ENCODE peak calls at places on chromosomes 11 and 22, in four cellular contexts. S is HCEC 1CT, G is T follicular helper cell, B is NCI-H1092 treated with DMSO at 0.1 percent for 48 hours. R is an unnamed sample.

GRCh38 chr11:134034496-134035381 is 34.1 kb upstream of the JAM3 start:
- DNase-seq in B (peak; percentile 95), S (no peak), G (no peak), R (no peak)

GRCh38 chr11:32137263-32137662 is 46.4 kb downstream of the RCN1 start:
- DNase-seq in S (peak; percentile 98), B (no peak), G (no peak), R (no peak)

GRCh38 chr11:122655527-122656072 is at the start of gene UBASH3B:
- DNase-seq in S (peak; percentile 93), G (peak; percentile 41), B (peak; percentile 77), R (peak; percentile 79)

GRCh38 chr22:22746963-22747933 is 102.8 kb downstream of the GGTLC2 start:
- DNase-seq in S (no peak), G (no peak), B (no peak), R (no peak)

GRCh38 chr11:129375731-129376657 is at the start of gene BARX2:
- DNase-seq in B (peak; percentile 60), G (no peak), S (no peak), R (no peak)

GRCh38 chr22:41826001-41826400 is 6.9 kb upstream of the SREBF2 start:
- DNase-seq in G (no peak), B (no peak), S (no peak), R (no peak)

GRCh38 chr22:23682827-23683355 is 7.9 kb upstream of the RGL4 start:
- DNase-seq in S (no peak), G (no peak), B (no peak), R (no peak)

GRCh38 chr22:38110863-38111852 is 674 bp upstream of the BAIAP2L2 start:
- DNase-seq in G (no peak), B (no peak), S (no peak), R (no peak)

GRCh38 chr11:94597896-94598295 is 30.7 kb downstream of the PIWIL4 start:
- DNase-seq in S (peak; percentile 3), B (peak; percentile 2), G (no peak), R (peak; percentile 72)